ENCODE peak calls at places on chromosomes 16 and 17, in ten cellular contexts. Y is stimulated activated naive CD8-positive, alpha-beta T cell treated with anti-CD3 and anti-CD28 coated beads, Interleukin-15, Interleukin-2, amounts not matched to agents 100 U/mL and 50 U/mL, for 24 hours; G is HT-29; L is NCI-H1417; D is ovary; B is NCI-H69; J is RKO; T is omental fat pad; P is activated naive CD4-positive, alpha-beta T cell; A is cardiac fibroblast. C is an unnamed sample.

GRCh38 chr17:5249615-5250014 is 15.0 kb upstream of the SCIMP start:
- DNase-seq in L (peak), D (peak), A (peak), G (peak), P (peak), J (peak), Y (peak), T (no peak), B (peak), C (peak)

GRCh38 chr16:16037521-16037920 is 88.1 kb downstream of the ABCC1 start:
- DNase-seq in T (no peak), G (no peak), B (no peak), J (no peak), D (no peak), Y (no peak), A (no peak), L (no peak), P (no peak), C (no peak)

GRCh38 chr16:49503242-49504022 is 129.8 kb downstream of the C16orf78 start:
- DNase-seq in Y (no peak), T (no peak), A (no peak), P (no peak), B (no peak), L (no peak), G (no peak), D (no peak), J (no peak), C (no peak)

GRCh38 chr16:57004387-57005250 is 15.3 kb downstream of the NLRC5 start:
- DNase-seq in L (no peak), P (no peak), T (no peak), D (no peak), Y (no peak), G (no peak), J (no peak), A (no peak), B (no peak), C (no peak)

GRCh38 chr17:45234641-45235040 is 13.0 kb downstream of the FMNL1 start:
- DNase-seq in J (peak), A (no peak), T (no peak), G (peak), Y (peak), P (peak), L (peak), B (peak), D (no peak), C (peak)

GRCh38 chr16:54331241-54332002 is 44.8 kb upstream of the IRX3 start:
- DNase-seq in G (no peak), T (no peak), B (no peak), P (no peak), J (no peak), L (no peak), D (no peak), A (no peak), Y (no peak), C (no peak)

GRCh38 chr17:8556074-8556473 is 74.5 kb downstream of the MYH10 start:
- DNase-seq in Y (no peak), D (no peak), A (peak), G (peak), T (no peak), J (no peak), P (no peak), L (no peak), B (no peak), C (no peak)

GRCh38 chr17:83055911-83056582 is 23.4 kb upstream of the METRNL start:
- DNase-seq in P (no peak), L (no peak), A (peak), T (no peak), J (peak), Y (peak), G (peak), D (no peak), B (no peak), C (no peak)

GRCh38 chr17:73795730-73796129 is 151.5 kb upstream of the SDK2 start:
- DNase-seq in P (no peak), D (no peak), A (no peak), L (peak), G (no peak), T (no peak), B (peak), J (no peak), Y (no peak), C (no peak)

GRCh38 chr17:7436556-7437368 is 1.5 kb downstream of the TMEM102 start:
- DNase-seq in G (peak), A (peak), T (no peak), P (peak), D (peak), Y (peak), L (peak), B (peak), J (peak), C (no peak)

GRCh38 chr16:25366078-25366477 is 108.4 kb upstream of the ZKSCAN2 start:
- DNase-seq in Y (no peak), A (no peak), G (peak), D (no peak), T (no peak), B (no peak), J (peak), P (no peak), L (no peak), C (no peak)

GRCh38 chr17:68199837-68200688 is 47.8 kb upstream of the AMZ2 start:
- DNase-seq in Y (no peak), T (no peak), A (peak), B (peak), J (no peak), D (no peak), G (no peak), P (no peak), L (no peak), C (no peak)

GRCh38 chr17:74392848-74393247 is 25.5 kb downstream of the GPR142 start:
- DNase-seq in T (no peak), A (no peak), L (no peak), P (no peak), Y (no peak), G (no peak), J (no peak), B (no peak), D (no peak), C (peak)

GRCh38 chr16:86789621-86790051 is 211.3 kb downstream of the FOXL1 start:
- DNase-seq in L (no peak), B (no peak), D (no peak), P (no peak), A (peak), Y (no peak), G (no peak), J (no peak), T (no peak), C (no peak)

GRCh38 chr16:54135361-54136275 is 151.0 kb downstream of the IRX3 start:
- DNase-seq in P (no peak), J (peak), A (peak), Y (no peak), D (no peak), T (no peak), G (no peak), B (no peak), L (no peak), C (no peak)

GRCh38 chr17:40121886-40122465 is at the start of gene MSL1:
- DNase-seq in Y (peak), A (peak), G (peak), B (peak), T (no peak), P (peak), J (peak), L (peak), D (peak), C (peak)

GRCh38 chr16:81531415-81531814 is 86.8 kb downstream of the CMIP start:
- DNase-seq in A (no peak), T (no peak), B (no peak), Y (no peak), L (no peak), J (no peak), G (no peak), P (no peak), D (no peak), C (no peak)

GRCh38 chr17:34154916-34155730 is 100.0 kb upstream of the CCL2 start:
- DNase-seq in P (no peak), J (no peak), G (no peak), T (no peak), D (no peak), L (no peak), B (peak), Y (no peak), A (no peak), C (no peak)

GRCh38 chr17:28065706-28066105 is 23.2 kb downstream of the NLK start:
- DNase-seq in J (no peak), L (no peak), P (no peak), D (no peak), Y (no peak), G (no peak), B (no peak), T (no peak), A (peak), C (no peak)

GRCh38 chr16:3029499-3030127 is 5.8 kb downstream of the THOC6 start:
- DNase-seq in T (no peak), D (no peak), G (no peak), P (peak), A (peak), B (peak), Y (peak), J (no peak), L (no peak), C (peak)

GRCh38 chr17:64938925-64939474 is 19.7 kb upstream of the LRRC37A3 start:
- DNase-seq in G (peak), J (no peak), A (peak), T (peak), P (peak), L (no peak), D (no peak), B (peak), Y (peak), C (peak)

GRCh38 chr17:83202002-83203000 is 122.9 kb downstream of the METRNL start:
- DNase-seq in G (no peak), B (no peak), Y (peak), A (no peak), P (no peak), T (peak), J (no peak), D (no peak), L (no peak), C (no peak)

GRCh38 chr17:76007850-76008165 is 7.2 kb downstream of the CDK3 start:
- DNase-seq in J (no peak), P (no peak), L (no peak), D (no peak), A (no peak), Y (no peak), T (no peak), G (no peak), B (no peak), C (no peak)

GRCh38 chr17:50200447-50201225 is 795 bp downstream of the COL1A1 start:
- DNase-seq in B (peak), L (peak), J (peak), D (peak), T (peak), G (peak), A (peak), Y (peak), P (peak), C (peak)

GRCh38 chr17:57357830-57358426 is 101.6 kb downstream of the MSI2 start:
- DNase-seq in T (no peak), P (no peak), D (no peak), B (no peak), L (no peak), A (no peak), J (no peak), G (peak), Y (peak), C (no peak)

GRCh38 chr17:45149037-45149668 is 878 bp downstream of the HEXIM1 start:
- DNase-seq in B (peak), Y (peak), T (no peak), P (peak), G (peak), L (peak), A (peak), J (peak), D (peak), C (peak)

GRCh38 chr16:89442588-89442987 is 47.8 kb downstream of the ANKRD11 start:
- DNase-seq in D (no peak), Y (peak), G (no peak), P (no peak), L (no peak), J (no peak), B (peak), T (no peak), A (no peak), C (no peak)

GRCh38 chr17:43591750-43592562 is 45.8 kb upstream of the ETV4 start:
- DNase-seq in J (no peak), L (no peak), Y (no peak), G (no peak), A (peak), D (peak), B (no peak), T (peak), P (no peak), C (no peak)

GRCh38 chr17:82020874-82021727 is 1.6 kb downstream of the CENPX start:
- DNase-seq in Y (peak), P (peak), D (peak), T (no peak), L (peak), B (peak), J (peak), G (peak), A (peak), C (no peak)

GRCh38 chr16:56939801-56940200 is 7.9 kb downstream of the HERPUD1 start:
- DNase-seq in P (no peak), B (no peak), G (no peak), J (no peak), T (no peak), A (no peak), L (peak), D (no peak), Y (no peak), C (peak)

GRCh38 chr16:57775661-57776469 is 26.4 kb downstream of the KIFC3 start:
- DNase-seq in A (no peak), Y (no peak), G (peak), L (peak), P (no peak), J (no peak), D (no peak), B (peak), T (no peak), C (no peak)

GRCh38 chr16:84176192-84177053 is 10.4 kb downstream of the TAF1C start:
- DNase-seq in L (no peak), G (no peak), Y (no peak), T (no peak), B (no peak), P (no peak), J (no peak), D (no peak), A (no peak), C (no peak)

GRCh38 chr17:48954300-48954755 is 9.7 kb upstream of the SNF8 start:
- DNase-seq in P (no peak), D (no peak), G (peak), A (peak), B (peak), Y (peak), T (no peak), L (no peak), J (peak), C (peak)

GRCh38 chr16:88454315-88455057 is 1.4 kb downstream of the ZFPM1 start:
- DNase-seq in A (peak), L (peak), T (no peak), J (peak), G (peak), P (peak), B (peak), Y (peak), D (no peak), C (no peak)

GRCh38 chr16:67940436-67941089 is 3.4 kb downstream of the LCAT start:
- DNase-seq in P (no peak), Y (no peak), T (no peak), D (no peak), B (no peak), A (no peak), L (no peak), J (no peak), G (no peak), C (no peak)